ENCODE peak calls at places on chromosome 18, in nine cellular contexts. D, W, V, E, H, Z, G, N and Y are unnamed samples.

GRCh38 chr18:38576349-38576748 is 1010.8 kb upstream of the CELF4 start:
- DNase-seq in H (peak; percentile 24), E (no peak), V (no peak), W (no peak), N (no peak), G (peak; percentile 3), Z (no peak), D (no peak), Y (no peak)

GRCh38 chr18:6781846-6782245 is 52.3 kb downstream of the ARHGAP28 start:
- DNase-seq in N (peak; percentile 65), Z (no peak), V (no peak), D (no peak), E (no peak), W (no peak), G (no peak), H (no peak), Y (no peak)

GRCh38 chr18:32373505-32373904 is 97.2 kb downstream of the GAREM1 start:
- DNase-seq in D (no peak), G (no peak), N (no peak), W (no peak), H (no peak), E (no peak), Z (no peak), V (no peak), Y (no peak)

GRCh38 chr18:13616041-13616440 is 110.3 kb downstream of the FAM210A start:
- DNase-seq in N (no peak), G (peak; percentile 36), V (no peak), E (no peak), D (no peak), W (no peak), Z (no peak), H (no peak), Y (no peak)

GRCh38 chr18:9806905-9807304 is 78.9 kb upstream of the TXNDC2 start:
- DNase-seq in N (no peak), H (no peak), V (no peak), E (no peak), Z (no peak), G (no peak), D (no peak), W (no peak), Y (no peak)

GRCh38 chr18:3148930-3149535 is 70.7 kb downstream of the MYOM1 start:
- DNase-seq in N (peak; percentile 5), Z (no peak), G (no peak), W (no peak), H (no peak), E (no peak), V (no peak), D (no peak), Y (no peak)

GRCh38 chr18:58268849-58269248 is 224.8 kb downstream of the NEDD4L start:
- DNase-seq in N (peak; percentile 55), W (no peak), G (no peak), V (no peak), E (no peak), D (no peak), H (no peak), Z (no peak), Y (no peak)

GRCh38 chr18:13239557-13239956 is 21.0 kb downstream of the LDLRAD4 start:
- DNase-seq in G (no peak), N (no peak), Z (no peak), D (no peak), V (no peak), E (no peak), H (no peak), W (no peak), Y (no peak)

GRCh38 chr18:45602926-45603325 is 12.3 kb upstream of the SLC14A2 start:
- DNase-seq in N (no peak), H (no peak), E (no peak), V (no peak), W (no peak), G (no peak), Z (no peak), D (no peak), Y (no peak)

GRCh38 chr18:75132931-75133525 is 75.9 kb downstream of the PTGR3 start:
- DNase-seq in H (no peak), G (no peak), V (no peak), W (no peak), D (no peak), N (no peak), Z (no peak), E (no peak), Y (no peak)

GRCh38 chr18:36501100-36501499 is 203.6 kb downstream of the FHOD3 start:
- DNase-seq in E (no peak), D (no peak), W (no peak), Z (no peak), V (no peak), H (no peak), N (no peak), G (no peak), Y (no peak)

GRCh38 chr18:79481041-79481790 is 85.5 kb downstream of the NFATC1 start:
- DNase-seq in E (no peak), D (peak; percentile 17), N (no peak), V (no peak), G (no peak), H (no peak), Z (no peak), W (no peak), Y (no peak)

GRCh38 chr18:57352271-57352701 is at the start of gene ST8SIA3:
- DNase-seq in Z (no peak), D (no peak), E (no peak), N (no peak), G (no peak), W (no peak), H (no peak), V (no peak), Y (no peak)

GRCh38 chr18:28824183-28824574 is 647.2 kb upstream of the CDH2 start:
- DNase-seq in W (no peak), V (no peak), Z (no peak), D (no peak), N (no peak), H (no peak), E (no peak), G (no peak), Y (no peak)

GRCh38 chr18:58671941-58672565 is 788 bp downstream of the MALT1 start:
- DNase-seq in G (peak; percentile 51), H (no peak), W (no peak), N (peak; percentile 36), E (no peak), Z (no peak), D (no peak), V (no peak), Y (peak; percentile 60)